ENCODE peak calls at places on chromosomes 1 and 21, in four cellular contexts. E is mucosa of descending colon, O is fibroblast of lung, I is cardiac muscle cell. V is an unnamed sample.

GRCh38 chr1:234221601-234222000 is 151.7 kb upstream of the COA6 start:
- DNase-seq in E (no peak), I (no peak), O (no peak), V (no peak)

GRCh38 chr1:164948101-164948500 is 389.1 kb downstream of the PBX1 start:
- DNase-seq in I (no peak), O (no peak), E (no peak), V (no peak)

GRCh38 chr1:111221633-111222286 is 5.8 kb upstream of the CHI3L2 start:
- DNase-seq in O (peak), I (no peak), E (peak), V (no peak)

GRCh38 chr1:208544058-208544457 is 299.9 kb upstream of the PLXNA2 start:
- DNase-seq in O (no peak), E (no peak), I (no peak), V (no peak)

GRCh38 chr1:204923209-204923608 is 52.5 kb downstream of the NFASC start:
- DNase-seq in E (no peak), O (no peak), I (no peak), V (no peak)

GRCh38 chr1:203137324-203137723 is 9.8 kb downstream of the ADORA1 start:
- DNase-seq in O (no peak), I (no peak), E (no peak), V (no peak)

GRCh38 chr1:181984006-181984405 is 77.5 kb downstream of the ZNF648 start:
- DNase-seq in O (no peak), I (no peak), E (no peak), V (no peak)

GRCh38 chr1:53878492-53879105 is 11.0 kb downstream of the YIPF1 start:
- DNase-seq in I (peak), E (no peak), O (peak), V (peak)

GRCh38 chr21:17527240-17527639 is 14.4 kb downstream of the CXADR start:
- DNase-seq in O (peak), I (no peak), E (no peak), V (no peak)

GRCh38 chr1:40976952-40977690 is 2.4 kb upstream of the CTPS1 start:
- DNase-seq in O (peak), E (no peak), I (peak), V (no peak)

DNA sequence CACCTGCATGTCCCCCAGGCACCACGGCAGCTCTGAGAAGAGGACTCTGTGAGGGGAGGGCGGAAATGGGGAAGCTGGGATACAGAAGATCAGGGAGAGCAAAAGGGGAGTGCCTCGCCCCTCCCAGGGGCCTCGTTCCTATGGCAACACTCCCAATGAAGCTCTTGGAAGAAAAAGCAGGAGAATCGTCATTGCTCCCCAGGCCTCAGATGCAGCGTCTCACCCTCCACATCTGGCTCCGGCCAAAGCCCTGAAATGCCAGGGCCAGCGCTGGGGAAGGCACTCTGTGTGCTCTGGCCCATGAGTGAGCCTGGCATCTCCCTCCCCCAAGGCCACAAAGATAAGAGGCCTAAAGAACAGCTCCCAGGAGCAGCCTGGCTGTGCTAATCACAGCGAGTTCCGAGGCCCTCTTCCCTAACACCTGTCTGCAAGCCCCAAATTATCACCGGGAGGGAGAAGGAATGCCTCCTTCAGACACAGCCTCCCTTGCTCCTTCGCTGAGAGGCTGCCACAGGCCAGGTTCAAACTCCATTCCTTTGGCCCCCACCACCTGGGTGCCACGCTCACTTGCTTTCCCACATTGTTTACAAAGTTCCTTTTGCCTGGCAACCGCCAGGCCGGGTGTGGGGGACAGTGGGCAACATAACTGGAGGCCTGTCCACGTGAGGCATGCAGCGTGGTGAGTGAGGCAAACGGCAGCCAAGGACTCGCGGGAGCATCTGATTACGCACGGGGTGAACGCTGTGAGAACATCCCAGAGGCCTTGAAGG is 27.8 kb downstream of the ECE1 start:
- DNase-seq in O (peak), I (peak), E (peak), V (peak)
- H3K4me3 ChIP-seq in O (peak), I (no peak), E (no peak), V (no peak)

GRCh38 chr1:154614247-154614646 is 6.3 kb upstream of the ADAR start:
- DNase-seq in O (no peak), I (no peak), E (no peak), V (no peak)
- TF ChIP-seq CTCF in O (no peak), I (peak), E (no peak), V (no peak)

DNA sequence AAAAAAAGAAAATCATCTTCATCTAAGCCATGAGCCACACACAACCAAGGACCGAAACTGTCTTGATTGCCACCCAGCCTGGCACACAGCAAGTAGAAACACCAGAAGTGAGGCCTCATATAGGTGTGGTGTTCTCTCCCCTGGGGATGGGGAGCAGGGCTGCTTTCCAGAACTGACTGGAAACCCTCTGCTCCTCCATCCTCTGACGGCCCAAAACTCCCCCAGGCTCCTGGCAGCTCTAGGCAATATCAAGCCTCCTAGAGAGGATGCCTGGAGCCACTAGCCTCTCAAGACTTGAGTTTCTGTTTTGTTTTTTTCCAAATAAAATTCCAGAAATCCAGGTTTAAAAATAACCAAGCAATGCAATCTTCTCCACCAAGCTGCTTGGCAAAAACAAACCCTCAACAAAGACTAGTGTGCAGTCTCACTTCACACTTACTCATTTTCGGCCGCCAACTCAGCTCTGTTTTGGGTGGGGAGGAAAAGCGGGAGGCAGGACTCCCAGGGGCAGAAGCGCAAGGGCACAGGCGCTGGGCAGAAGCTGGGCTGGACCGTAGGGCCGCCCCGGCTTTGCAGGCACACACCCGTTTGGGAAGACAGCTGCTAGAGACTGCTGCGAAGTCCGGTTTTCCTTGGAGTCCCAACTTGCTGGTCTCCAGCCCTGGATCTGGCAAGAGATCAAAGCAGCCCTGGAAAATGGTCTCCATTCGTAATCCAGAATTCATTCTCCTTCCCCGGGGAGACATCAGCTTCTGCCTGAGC is 78.2 kb upstream of the CAPZB start:
- DNase-seq in I (no peak), E (peak), O (peak), V (peak)
- H3K4me3 ChIP-seq in I (no peak), E (no peak), O (peak), V (peak)

DNA sequence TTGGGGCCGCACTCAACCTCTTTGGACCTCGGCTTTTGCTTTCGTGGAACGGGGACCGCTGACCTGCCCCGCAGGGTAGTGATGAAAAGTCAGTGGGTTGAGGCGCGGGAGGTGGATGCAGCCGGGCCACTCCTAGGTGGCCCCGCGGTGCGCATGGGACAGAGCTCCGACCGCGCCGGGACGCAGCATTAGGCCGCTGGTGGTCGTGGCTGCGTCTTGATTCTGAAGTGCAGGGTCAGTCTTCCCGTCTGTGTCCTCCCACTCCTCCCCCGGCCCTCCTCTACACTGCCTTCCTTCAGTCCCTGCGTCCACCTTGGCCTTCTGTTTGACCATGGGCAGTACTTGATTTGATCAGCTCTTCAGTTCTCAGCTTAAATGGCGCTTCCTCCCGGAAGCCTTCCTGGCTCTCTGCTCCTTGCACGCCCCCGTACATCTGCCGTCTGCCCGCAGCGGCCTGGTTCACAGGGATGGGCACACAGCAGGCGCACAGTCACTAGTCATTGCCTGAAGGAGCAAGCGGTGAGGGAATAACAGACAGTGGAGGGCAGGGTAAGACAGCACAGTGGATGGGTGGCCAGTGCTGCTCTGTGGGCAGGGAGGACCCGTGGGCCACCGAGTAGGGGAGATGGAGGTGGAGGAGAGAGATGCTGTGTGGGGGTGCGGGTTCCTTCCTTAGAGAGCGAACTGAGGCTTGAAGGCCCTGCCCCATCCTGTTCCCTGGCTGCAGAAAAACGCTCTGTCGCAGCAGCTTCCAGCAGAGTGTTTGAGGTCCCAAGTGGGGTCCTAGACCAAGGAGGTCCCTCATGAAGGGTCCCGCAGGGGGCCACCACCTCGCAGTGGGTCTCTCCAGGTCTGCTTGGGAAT is 690 bp downstream of the THEMIS2 start:
- DNase-seq in I (peak), E (no peak), O (peak), V (peak)
- TF ChIP-seq CTCF in I (no peak), E (no peak), O (no peak), V (no peak)

GRCh38 chr1:24015226-24016210 is 35.4 kb upstream of the SRSF10 start:
- DNase-seq in E (no peak), O (peak), I (no peak), V (peak)
- H3K4me3 ChIP-seq in E (no peak), O (no peak), I (no peak), V (no peak)

GRCh38 chr21:36092676-36093075 is 22.9 kb downstream of the CBR1 start:
- DNase-seq in O (no peak), I (no peak), E (no peak), V (no peak)

GRCh38 chr21:36093512-36093911 is 23.7 kb downstream of the CBR1 start:
- DNase-seq in I (no peak), E (no peak), O (no peak), V (no peak)

GRCh38 chr21:36082140-36082742 is 12.4 kb downstream of the CBR1 start:
- DNase-seq in E (no peak), I (no peak), O (peak), V (no peak)

GRCh38 chr21:36089946-36090345 is 20.1 kb downstream of the CBR1 start:
- DNase-seq in E (no peak), I (no peak), O (no peak), V (no peak)

DNA sequence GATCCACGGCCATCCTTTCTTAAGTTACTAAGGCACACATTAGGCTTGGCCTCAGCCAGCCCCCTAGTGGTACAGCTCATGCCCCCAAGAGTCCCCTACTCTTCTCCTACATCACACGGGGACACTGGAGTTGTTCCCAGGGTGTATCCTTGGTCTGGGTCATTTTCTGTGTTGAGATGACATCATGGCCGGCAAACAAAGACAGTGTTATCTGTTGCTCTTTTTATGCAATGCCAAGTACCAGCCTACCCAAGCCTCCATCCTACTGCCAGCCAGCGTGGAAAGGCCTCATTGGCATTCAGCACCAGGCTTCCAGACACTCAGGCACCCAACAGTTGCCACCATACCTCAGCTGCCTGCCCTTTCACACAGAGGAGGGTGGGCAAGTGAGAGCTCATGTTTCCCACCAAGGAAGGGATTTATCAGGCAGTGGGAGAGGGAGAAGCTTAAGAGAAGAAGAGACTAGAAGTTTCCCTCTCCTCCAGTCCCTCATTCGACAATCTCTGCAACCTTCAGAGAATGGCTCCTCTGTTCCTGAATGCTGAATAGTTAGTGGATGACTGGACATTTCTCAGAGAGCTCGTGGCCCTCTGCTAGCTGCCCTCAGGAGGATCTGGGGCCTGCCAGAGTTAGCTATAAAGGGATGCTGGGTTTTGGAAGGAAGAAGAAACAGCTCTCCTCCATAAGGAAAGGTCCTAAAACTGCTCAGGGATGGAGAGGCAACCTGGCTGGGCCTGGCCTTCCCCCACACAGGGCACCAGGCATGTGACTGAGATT is 17.7 kb downstream of the CBR1 start:
- DNase-seq in I (no peak), O (no peak), E (no peak), V (no peak)
- TF ChIP-seq CTCF in I (peak), O (no peak), E (no peak), V (no peak)

V was measured in fibroblast of mammary gland.